ENCODE peak calls at places on chromosomes 16 and 17, in five cellular contexts. R is cardiac muscle cell, T is colonic mucosa, A is uterus, E is tibial artery. G is an unnamed sample. For H3K9me3 and H3K4me1, the result is how much of the 10 kb centered on the place peaks cover.

GRCh38 chr16:65125871-65126270 is 4.0 kb upstream of the CDH11 start:
- DNase-seq in T (no peak), A (no peak), E (no peak), R (peak), G (no peak)

GRCh38 chr17:78861229-78861628 is 20.6 kb upstream of the USP36 start:
- DNase-seq in R (no peak), T (no peak), A (no peak), E (no peak), G (no peak)

GRCh38 chr16:89936034-89936433 is 12.5 kb upstream of the DEF8 start:
- DNase-seq in E (no peak), A (no peak), R (no peak), T (no peak), G (no peak)

GRCh38 chr16:50188619-50189136 is 35.6 kb downstream of the TENT4B start:
- DNase-seq in E (no peak), R (no peak), T (no peak), A (no peak), G (no peak)

GRCh38 chr16:27080870-27081269 is 14.1 kb downstream of the C16orf82 start:
- DNase-seq in A (no peak), E (peak), T (no peak), R (peak), G (no peak)

GRCh38 chr16:89308391-89309333 is 91.2 kb downstream of the ZNF778 start:
- DNase-seq in E (no peak), T (no peak), A (no peak), R (no peak), G (no peak)

GRCh38 chr16:66397736-66398433 is 29.2 kb upstream of the BEAN1 start:
- DNase-seq in T (no peak), E (peak), A (no peak), R (no peak), G (no peak)

GRCh38 chr16:54843424-54843750 is 87.3 kb upstream of the IRX5 start:
- DNase-seq in A (no peak), T (no peak), E (no peak), R (no peak), G (no peak)

GRCh38 chr17:48542956-48543853 is 1.7 kb downstream of the HOXB2 start:
- DNase-seq in A (no peak), T (peak), E (no peak), R (peak), G (peak)

GRCh38 chr16:11620243-11621003 is 33.7 kb upstream of the LITAF start:
- DNase-seq in E (no peak), A (no peak), R (no peak), T (no peak), G (no peak)

DNA sequence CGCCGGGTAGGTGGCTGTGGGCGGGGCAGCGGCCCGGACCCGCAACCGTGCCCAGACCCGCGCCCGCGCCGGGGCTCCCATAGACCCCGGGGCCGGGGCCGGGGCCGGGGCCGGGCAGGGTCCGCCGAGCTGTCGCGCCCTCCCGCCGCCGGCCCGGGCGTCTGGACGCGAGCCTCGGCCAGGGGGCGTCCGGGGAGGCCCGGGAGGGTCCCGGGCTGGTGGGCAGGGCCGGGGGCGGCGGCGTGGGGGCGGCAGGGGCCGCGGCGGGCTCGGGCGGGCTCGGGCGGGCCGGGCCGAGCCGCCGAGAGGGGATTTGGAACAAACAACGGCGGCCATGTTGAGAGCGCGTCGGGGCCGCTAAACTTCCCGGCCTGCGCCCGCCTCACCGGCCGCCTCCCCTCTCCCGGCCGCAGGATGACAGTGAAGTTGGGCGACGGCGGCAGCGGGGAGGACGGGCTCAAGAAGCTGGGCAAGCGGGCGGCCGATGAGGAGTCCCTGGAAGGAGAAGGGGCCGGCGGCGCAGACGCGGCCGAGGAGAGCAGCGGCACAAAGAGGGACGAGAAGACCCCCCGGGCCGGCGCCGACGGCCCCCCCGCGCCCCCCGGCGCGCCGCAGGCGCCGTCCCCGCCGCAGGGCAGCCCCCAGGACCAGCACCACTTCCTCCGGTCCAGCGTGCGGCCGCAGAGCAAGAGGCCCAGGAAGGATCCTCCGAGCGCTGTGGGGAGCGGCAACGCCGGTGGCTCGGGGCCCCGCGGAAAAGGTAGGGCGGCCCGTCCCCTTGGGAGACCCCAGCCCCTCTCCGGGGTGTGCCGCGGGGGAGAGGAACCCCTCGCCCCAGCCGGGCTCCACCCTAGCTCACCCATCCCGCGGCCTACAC is 2.3 kb downstream of the CRAMP1 start:
- DNase-seq in E (no peak), R (peak), A (peak), T (peak), G (peak)
- H3K27ac ChIP-seq in E (peak), R (peak), A (peak), T (no peak), G (no peak)

DNA sequence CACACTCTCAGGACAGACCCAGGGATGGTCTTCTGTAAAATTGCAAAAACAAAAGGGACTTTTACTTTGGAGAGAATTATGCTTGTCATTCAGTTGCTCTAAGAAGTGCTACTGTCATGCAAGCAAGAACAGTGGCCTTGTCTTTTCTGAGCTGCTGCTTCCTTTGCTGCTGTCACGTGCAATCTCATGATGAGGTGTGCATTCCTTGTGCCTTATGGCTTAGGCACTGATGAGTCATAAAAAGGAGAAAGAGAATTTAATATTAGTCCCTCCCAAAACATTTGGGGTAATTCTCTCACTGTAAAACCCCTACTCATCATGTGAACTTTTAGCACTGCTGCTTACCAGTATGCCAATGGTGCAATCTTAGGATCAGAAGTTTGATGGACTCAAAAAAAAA is 2051.3 kb downstream of the TP53TG3F start:
- DNase-seq in T (no peak), A (no peak), R (no peak), E (no peak), G (no peak)
- H3K9me3 ChIP-seq in T (under half), A (under half), R (under half), E (under half), G (under half)

GRCh38 chr16:56935201-56935600 is 3.3 kb downstream of the HERPUD1 start:
- DNase-seq in T (no peak), A (no peak), R (no peak), E (peak), G (no peak)
- H3K4me1 ChIP-seq in T (under half), A (under half), R (under half), E (half or more), G (under half)

GRCh38 chr17:50475362-50475761 is 3.3 kb upstream of the RSAD1 start:
- DNase-seq in E (no peak), A (no peak), T (no peak), R (no peak), G (no peak)

GRCh38 chr17:50478391-50479361 is at the start of gene RSAD1:
- DNase-seq in A (peak), R (peak), T (peak), E (peak), G (peak)

GRCh38 chr17:50474523-50474922 is 4.1 kb upstream of the RSAD1 start:
- DNase-seq in E (no peak), T (peak), R (no peak), A (no peak), G (no peak)

GRCh38 chr17:50477976-50478375 is 684 bp upstream of the RSAD1 start:
- DNase-seq in E (no peak), R (no peak), A (no peak), T (no peak), G (no peak)

DNA sequence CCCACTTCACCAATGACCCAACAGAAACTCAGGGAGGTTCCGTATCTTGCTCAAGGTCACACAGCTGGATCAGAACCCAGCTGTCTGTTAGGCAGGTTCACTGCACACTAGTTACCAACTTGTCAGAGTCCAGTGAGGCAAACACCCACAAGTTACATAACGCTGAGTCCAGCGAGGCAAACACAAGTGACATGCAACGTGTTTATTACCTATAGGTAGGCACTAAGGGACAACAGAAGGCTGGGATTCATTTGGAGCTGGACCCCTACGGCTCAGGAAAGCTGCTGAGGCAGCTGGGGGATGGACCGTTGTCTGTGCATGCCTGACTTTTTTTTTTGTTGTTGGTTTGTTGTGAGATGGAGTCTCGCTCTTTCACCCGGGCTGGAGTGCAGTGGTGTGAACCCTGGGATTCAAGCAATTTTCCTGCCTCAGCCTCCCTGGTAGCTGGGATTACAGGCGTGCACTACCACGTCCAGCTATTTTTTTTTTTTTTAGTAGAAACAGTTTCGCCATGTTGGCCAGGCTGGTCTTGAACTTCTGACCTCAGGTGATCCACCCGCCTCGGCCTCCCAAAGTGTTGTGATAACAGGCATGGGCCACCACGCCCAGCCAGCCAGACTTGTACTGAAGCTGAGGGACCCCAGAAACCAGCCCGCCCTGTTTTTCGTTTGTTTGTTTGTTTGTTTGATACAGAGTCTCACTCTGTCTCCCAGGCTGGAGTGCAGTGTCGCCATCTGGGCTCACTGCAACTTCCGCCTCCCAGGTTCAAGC is 1.9 kb upstream of the RSAD1 start:
- DNase-seq in T (peak), A (no peak), R (no peak), E (no peak), G (no peak)
- H3K27ac ChIP-seq in T (no peak), A (no peak), R (no peak), E (no peak), G (no peak)

G was measured in SJSA1.